ENCODE peak calls at places on chromosomes 1 and 21, in four cellular contexts. B, G, P and F are unnamed samples.

GRCh38 chr1:93253471-93253870 is 72.9 kb downstream of the CCDC18 start:
- DNase-seq in B (no peak), G (no peak), P (no peak), F (no peak)

GRCh38 chr1:204630460-204630905 is 55.1 kb downstream of the LRRN2 start:
- DNase-seq in B (no peak), G (no peak), P (no peak), F (no peak)

GRCh38 chr1:17516303-17517214 is 22.9 kb upstream of the ARHGEF10L start:
- DNase-seq in B (no peak), G (no peak), P (no peak), F (no peak)

GRCh38 chr1:40130892-40131291 is 30.3 kb upstream of the RLF start:
- DNase-seq in B (no peak), G (no peak), P (no peak), F (no peak)

GRCh38 chr1:59521456-59521855 is 224.6 kb downstream of the FGGY start:
- DNase-seq in B (no peak), G (no peak), P (no peak), F (no peak)

GRCh38 chr1:50967416-50968020 is 2.5 kb upstream of the CDKN2C start:
- DNase-seq in B (no peak), G (no peak), P (peak), F (no peak)

GRCh38 chr1:181504294-181505115 is 21.2 kb downstream of the CACNA1E start:
- DNase-seq in B (no peak), G (no peak), P (peak), F (no peak)

GRCh38 chr1:50873458-50874187 is 86.4 kb downstream of the FAF1 start:
- DNase-seq in B (no peak), G (no peak), P (peak), F (no peak)

GRCh38 chr1:41284121-41284520 is 42.0 kb upstream of the SCMH1 start:
- DNase-seq in B (no peak), G (no peak), P (no peak), F (no peak)

GRCh38 chr1:181126871-181127587 is 38.5 kb downstream of the IER5 start:
- DNase-seq in B (no peak), G (no peak), P (no peak), F (no peak)

GRCh38 chr1:199295102-199295501 is 656.3 kb downstream of the PTPRC start:
- DNase-seq in B (no peak), G (no peak), P (no peak), F (no peak)

GRCh38 chr1:204972461-204972860 is 70.6 kb upstream of the CNTN2 start:
- DNase-seq in B (no peak), G (no peak), P (no peak), F (no peak)

GRCh38 chr1:21667348-21668231 is 1.6 kb downstream of the RAP1GAP start:
- DNase-seq in B (peak), G (no peak), P (no peak), F (peak)

GRCh38 chr1:48960304-48960703 is 183.6 kb upstream of the BEND5 start:
- DNase-seq in B (no peak), G (no peak), P (no peak), F (no peak)

GRCh38 chr1:170590921-170591705 is 59.1 kb downstream of the GORAB start:
- DNase-seq in B (no peak), G (no peak), P (no peak), F (no peak)

GRCh38 chr1:213982814-213983588 is 4.8 kb upstream of the PROX1 start:
- DNase-seq in B (no peak), G (no peak), P (no peak), F (no peak)

GRCh38 chr1:15153184-15153841 is at the start of gene TMEM51:
- DNase-seq in B (peak), G (no peak), P (peak), F (peak)

GRCh38 chr1:62508187-62508758 is 71.4 kb downstream of the USP1 start:
- DNase-seq in B (no peak), G (no peak), P (peak), F (no peak)

GRCh38 chr1:199247891-199248290 is 609.1 kb downstream of the PTPRC start:
- DNase-seq in B (no peak), G (no peak), P (no peak), F (no peak)

GRCh38 chr1:40155910-40156309 is 5.3 kb upstream of the RLF start:
- DNase-seq in B (no peak), G (no peak), P (no peak), F (no peak)

GRCh38 chr21:22575165-22575584 is 1577.0 kb downstream of the NCAM2 start:
- DNase-seq in B (no peak), G (no peak), P (no peak), F (no peak)

GRCh38 chr1:2303016-2303775 is 75.1 kb downstream of the SKI start:
- DNase-seq in B (no peak), G (no peak), P (no peak), F (no peak)
- TF ChIP-seq CTCF in B (no peak), G (no peak), P (no peak), F (no peak)

GRCh38 chr21:43727571-43728466 is 8.9 kb downstream of the PDXK start:
- DNase-seq in B (no peak), G (no peak), P (no peak), F (no peak)
- TF ChIP-seq CTCF in B (no peak), G (no peak), P (no peak), F (no peak)

GRCh38 chr1:63873751-63874150 is 99.9 kb downstream of the ROR1 start:
- DNase-seq in B (no peak), G (no peak), P (no peak), F (no peak)

GRCh38 chr1:63878914-63879313 is 105.1 kb downstream of the ROR1 start:
- DNase-seq in B (no peak), G (no peak), P (no peak), F (no peak)

GRCh38 chr1:63877816-63878215 is 104.0 kb downstream of the ROR1 start:
- DNase-seq in B (no peak), G (no peak), P (no peak), F (no peak)

GRCh38 chr1:63874278-63874880 is 100.6 kb downstream of the ROR1 start:
- DNase-seq in B (no peak), G (no peak), P (no peak), F (no peak)

DNA sequence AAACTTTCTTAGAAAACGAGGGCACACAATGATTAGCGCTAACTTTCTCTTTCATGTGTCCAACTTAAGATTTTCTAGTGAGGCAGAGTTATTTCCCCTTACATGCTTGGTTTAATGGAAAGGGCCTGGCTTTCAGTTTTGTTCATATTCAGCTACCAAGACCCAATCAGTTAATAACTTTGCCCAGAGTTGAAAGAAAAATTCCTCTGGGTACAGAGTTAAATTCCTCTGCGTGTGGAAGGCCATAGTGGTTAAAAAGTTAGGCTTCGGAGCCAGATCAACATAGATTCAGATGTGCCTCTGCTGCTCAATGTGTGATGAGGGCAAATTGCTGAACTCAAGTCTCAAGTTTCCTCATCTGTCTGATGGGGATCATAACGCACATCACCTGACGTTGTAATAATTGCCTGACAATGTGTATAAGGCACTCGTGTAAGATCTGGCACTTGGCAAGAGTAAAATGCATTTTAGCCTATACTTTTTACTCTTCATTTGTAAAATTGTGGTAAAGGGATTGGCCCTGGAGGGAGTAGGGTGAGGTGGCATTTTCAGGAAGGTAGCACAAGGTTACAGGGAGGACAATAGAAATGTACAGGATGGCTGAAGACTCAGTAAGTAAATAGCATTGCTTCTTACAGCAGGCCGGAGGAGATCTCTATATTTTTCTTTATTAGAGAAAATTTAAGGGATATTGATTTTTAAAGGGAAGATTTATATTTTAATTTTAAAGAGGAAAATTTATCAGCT is 103.4 kb downstream of the ROR1 start:
- DNase-seq in B (no peak), G (no peak), P (no peak), F (no peak)
- TF ChIP-seq CTCF in B (no peak), G (no peak), P (no peak), F (no peak)

DNA sequence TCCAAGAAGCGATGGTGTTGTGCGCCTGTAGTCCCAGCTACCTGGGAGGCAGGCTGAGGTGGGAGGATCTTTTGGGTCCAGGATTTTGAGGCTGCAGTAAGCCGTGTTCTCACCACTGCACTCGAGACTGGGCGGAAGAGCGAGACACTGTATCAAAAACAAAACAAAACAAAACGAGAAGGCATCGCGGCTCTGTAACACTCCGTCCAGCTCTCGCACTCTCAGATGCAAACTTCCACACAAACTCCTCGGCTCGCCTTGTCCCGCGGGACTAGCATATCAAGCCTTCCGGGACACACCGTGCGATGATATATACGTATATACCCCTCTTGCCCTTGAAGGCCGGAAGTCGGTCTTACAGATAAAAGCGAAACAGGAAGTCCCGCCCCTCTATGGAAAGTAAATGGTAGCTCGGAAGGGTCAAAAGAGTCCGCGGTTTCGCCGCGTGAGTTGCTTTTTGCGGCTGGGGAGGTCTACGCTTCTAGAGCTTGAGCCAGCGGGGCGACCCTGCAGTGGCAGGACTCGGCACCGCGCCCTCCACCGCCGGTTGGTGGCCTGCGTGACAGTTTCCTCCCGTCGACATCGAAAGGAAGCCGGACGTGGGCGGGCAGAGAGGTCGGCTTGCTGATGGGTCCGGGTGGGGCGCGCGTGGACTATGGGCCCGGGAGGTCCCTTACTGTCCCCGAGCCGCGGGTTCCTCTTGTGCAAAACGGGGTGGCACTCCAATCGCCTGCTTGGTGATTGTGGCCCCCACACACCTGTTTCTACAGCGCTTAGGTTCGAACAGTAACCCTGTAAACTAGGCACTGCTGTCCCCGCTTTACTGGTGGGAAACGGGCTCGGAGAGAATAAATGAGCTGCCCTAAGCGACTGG is at the start of gene COA6:
- DNase-seq in B (peak), G (peak), P (peak), F (peak)
- TF ChIP-seq CTCF in B (no peak), G (no peak), P (no peak), F (no peak)

GRCh38 chr1:161193561-161194235 is 5.2 kb downstream of the ADAMTS4 start:
- DNase-seq in B (no peak), G (no peak), P (no peak), F (no peak)
- TF ChIP-seq CTCF in B (no peak), G (no peak), P (no peak), F (no peak)

DNA sequence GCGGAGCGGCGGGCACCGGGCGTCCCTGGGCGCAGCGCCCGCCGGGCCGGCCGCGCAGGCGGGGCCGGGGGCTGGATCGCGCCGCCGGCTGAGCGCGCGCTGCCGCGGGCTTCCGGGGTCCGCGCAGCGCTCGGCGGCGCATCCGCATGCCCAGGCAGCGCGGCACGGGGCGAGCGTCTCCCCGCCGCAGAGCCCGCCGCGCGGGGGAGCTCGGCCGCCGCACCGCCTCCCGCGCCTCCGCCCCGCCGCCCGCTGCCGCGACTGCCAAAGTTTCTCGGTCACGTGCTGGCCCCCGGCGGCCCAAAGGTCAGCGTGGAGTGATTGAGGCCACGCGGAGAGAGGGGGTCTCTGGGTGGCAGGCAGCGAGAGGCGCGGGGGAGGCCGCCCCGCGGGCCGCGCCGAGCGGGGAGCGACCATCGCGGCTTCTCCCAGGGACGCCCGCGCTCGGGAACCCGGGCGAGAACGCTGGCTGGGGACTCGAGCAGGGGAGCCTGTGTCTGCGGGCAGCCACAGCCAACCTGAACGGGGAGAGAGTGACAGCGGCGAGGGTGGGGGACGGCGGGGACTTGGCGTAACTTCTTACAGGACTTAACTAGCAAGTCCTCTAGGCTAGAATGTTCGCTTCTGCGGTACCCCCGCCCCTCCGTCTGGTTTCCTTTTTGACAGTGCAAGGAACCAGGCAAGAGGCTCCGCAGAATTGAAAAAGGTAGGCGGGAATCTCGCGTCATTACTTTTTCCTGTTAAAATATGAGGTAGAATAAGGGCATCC is at the start of gene ILDR2:
- DNase-seq in B (peak), G (no peak), P (peak), F (no peak)
- TF ChIP-seq CTCF in B (no peak), G (no peak), P (peak), F (no peak)

DNA sequence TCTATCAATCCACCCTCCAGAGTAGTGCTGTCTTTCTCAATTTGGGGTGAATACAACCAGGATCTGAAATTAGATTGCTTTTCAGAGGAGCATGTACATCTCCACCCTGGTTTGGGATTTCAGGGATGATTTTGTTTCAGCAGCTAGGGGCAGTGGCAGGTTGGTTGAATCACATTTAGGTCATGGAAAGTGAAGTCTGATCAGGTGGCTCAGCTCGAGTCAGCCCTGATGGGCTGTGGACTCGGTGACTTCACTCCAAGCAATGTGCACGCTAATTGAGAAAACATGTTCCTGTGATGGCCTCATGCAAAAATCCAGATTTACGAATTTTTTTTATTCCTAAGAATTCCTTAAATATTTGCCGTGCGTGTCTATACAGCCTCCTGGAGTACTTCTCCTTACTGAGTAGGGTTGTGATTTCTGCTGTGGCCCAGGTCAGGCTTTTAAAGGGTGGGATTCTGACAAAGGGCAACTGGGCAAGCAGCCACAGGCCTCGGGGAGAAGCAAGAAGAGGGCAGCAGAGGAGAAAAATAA is 7.5 kb downstream of the NGF start:
- DNase-seq in B (peak), G (no peak), P (no peak), F (peak)
- TF ChIP-seq CTCF in B (no peak), G (no peak), P (no peak), F (peak)